ENCODE peak calls at places on chromosomes 7 and 10, in six cellular contexts. P is HCT116, X is H1, Y is HepG2, H is SK-N-SH, E is GM12878. B is an unnamed sample.

GRCh38 chr7:32536585-32536984 is 41.3 kb downstream of the AVL9 start:
- DNase-seq in X (no peak), Y (no peak), E (no peak), H (no peak), P (peak), B (no peak)

GRCh38 chr7:106057962-106058901 is 53.9 kb downstream of the SYPL1 start:
- DNase-seq in P (no peak), X (no peak), H (no peak), E (peak), Y (peak), B (no peak)

GRCh38 chr10:1287493-1288480 is 231.6 kb downstream of the WDR37 start:
- DNase-seq in X (no peak), E (no peak), H (peak), P (no peak), Y (no peak), B (no peak)

GRCh38 chr10:24385776-24386175 is 176.8 kb downstream of the KIAA1217 start:
- DNase-seq in X (no peak), Y (no peak), E (no peak), H (no peak), P (no peak), B (no peak)

GRCh38 chr7:103660455-103661371 is 214.7 kb upstream of the SLC26A5 start:
- DNase-seq in X (no peak), H (no peak), E (no peak), P (no peak), Y (peak), B (peak)

GRCh38 chr7:20217193-20217948 is at the start of gene MACC1:
- DNase-seq in P (peak), Y (no peak), E (peak), H (no peak), X (peak), B (peak)

GRCh38 chr7:94403546-94403945 is 8.9 kb downstream of the COL1A2 start:
- DNase-seq in Y (no peak), X (no peak), E (no peak), P (no peak), H (no peak), B (no peak)

GRCh38 chr7:111405621-111406020 is 156.7 kb downstream of the IMMP2L start:
- DNase-seq in E (no peak), X (no peak), Y (no peak), H (no peak), P (no peak), B (no peak)

GRCh38 chr10:67520924-67521520 is 175.0 kb downstream of the CTNNA3 start:
- DNase-seq in X (no peak), H (peak), P (peak), E (peak), Y (peak), B (peak)

GRCh38 chr7:95871078-95871848 is 98.9 kb downstream of the DYNC1I1 start:
- DNase-seq in E (no peak), P (peak), Y (peak), X (no peak), H (peak), B (peak)

GRCh38 chr7:130107949-130108674 is 37.8 kb downstream of the KLHDC10 start:
- DNase-seq in H (no peak), E (no peak), Y (no peak), X (no peak), P (no peak), B (no peak)

DNA sequence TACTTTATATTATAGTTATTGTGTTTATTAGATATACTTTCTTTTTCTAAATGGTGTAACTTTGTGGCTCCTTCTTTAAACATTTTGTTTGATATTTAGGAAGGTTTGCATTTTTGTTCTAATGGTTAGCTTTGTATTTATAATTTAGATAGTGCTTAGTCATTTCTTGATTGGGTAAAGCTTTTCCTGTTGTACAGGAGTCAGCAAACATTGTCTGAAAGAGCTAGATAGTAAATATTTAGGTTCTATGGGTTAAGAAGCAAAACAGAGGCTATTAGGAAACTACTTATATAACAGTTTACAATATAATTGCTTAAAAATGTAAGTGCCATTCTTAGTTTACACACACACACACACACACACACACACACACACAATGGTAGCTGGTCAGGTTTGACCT is 70.6 kb upstream of the CCDC6 start:
- DNase-seq in X (no peak), P (no peak), E (no peak), Y (no peak), H (no peak), B (no peak)
- TF ChIP-seq JUND in X (no peak), P (no peak), E (no peak), Y (no peak), H (no peak), B (no peak)

GRCh38 chr7:100847360-100847759 is 5.2 kb upstream of the SLC12A9 start:
- DNase-seq in P (no peak), X (no peak), H (no peak), Y (no peak), E (no peak), B (no peak)
- TF ChIP-seq JUND in P (no peak), X (no peak), H (no peak), Y (no peak), E (no peak), B (no peak)

GRCh38 chr7:99557940-99558305 is 519 bp upstream of the ZNF655 start:
- DNase-seq in E (no peak), P (no peak), X (no peak), H (no peak), Y (peak), B (peak)

GRCh38 chr7:99559276-99559915 is 954 bp downstream of the ZNF655 start:
- DNase-seq in Y (no peak), E (no peak), X (no peak), H (no peak), P (no peak), B (no peak)

GRCh38 chr7:99554929-99555328 is 3.0 kb upstream of the FAM200A start:
- DNase-seq in Y (no peak), E (no peak), H (no peak), X (no peak), P (no peak), B (no peak)

GRCh38 chr7:99558306-99559275 is at the start of gene ZNF655:
- DNase-seq in Y (peak), H (peak), E (peak), P (peak), X (no peak), B (peak)

DNA sequence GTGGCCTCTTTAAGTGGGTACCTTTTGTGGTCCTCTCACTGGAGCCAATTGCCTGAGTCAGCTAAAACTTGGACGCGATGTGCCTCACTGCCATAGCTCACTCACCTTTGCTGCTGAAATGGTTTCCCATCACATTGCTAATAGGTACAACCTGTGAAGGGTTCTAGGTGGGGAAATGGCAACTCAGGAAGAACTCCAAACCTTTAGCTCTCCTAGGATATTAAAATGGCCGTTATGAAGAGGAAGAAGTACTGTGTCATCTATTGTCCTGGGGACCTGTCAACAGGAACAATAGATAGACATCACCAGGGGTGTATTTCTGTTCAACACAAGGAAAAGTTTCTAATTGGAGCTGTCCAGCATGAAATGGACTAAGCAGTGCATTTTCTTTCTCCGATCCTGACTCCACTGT is 1.2 kb upstream of the ZNF655 start:
- DNase-seq in X (no peak), Y (no peak), P (no peak), E (no peak), H (no peak), B (peak)
- TF ChIP-seq JUND in X (no peak), Y (no peak), P (no peak), E (no peak), H (no peak), B (no peak)

DNA sequence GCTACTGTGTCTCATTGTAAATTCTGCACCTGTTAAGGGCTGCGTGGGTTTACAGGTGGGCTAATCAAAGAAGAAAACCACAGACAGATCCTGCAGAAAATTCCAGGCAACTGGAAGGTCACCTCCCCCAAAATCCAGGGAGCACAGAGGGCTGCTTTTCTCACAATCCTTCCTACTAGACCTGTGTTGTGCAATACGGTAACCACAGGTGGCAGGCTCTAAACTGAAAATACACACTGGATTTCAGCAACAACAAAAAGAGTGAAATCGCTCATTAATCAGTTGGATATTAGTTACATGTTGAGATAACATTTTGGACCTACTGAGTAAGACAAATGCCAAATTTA is 83.2 kb downstream of the SLC16A9 start:
- DNase-seq in X (no peak), P (no peak), E (no peak), H (no peak), Y (no peak), B (no peak)
- TF ChIP-seq JUND in X (no peak), P (no peak), E (no peak), H (no peak), Y (no peak), B (no peak)

GRCh38 chr7:71235263-71235662 is 103.3 kb downstream of the GALNT17 start:
- DNase-seq in E (no peak), X (no peak), H (no peak), P (no peak), Y (no peak), B (no peak)

GRCh38 chr7:71237945-71238344 is 106.0 kb downstream of the GALNT17 start:
- DNase-seq in X (no peak), Y (no peak), E (no peak), H (no peak), P (no peak), B (peak)

GRCh38 chr7:71238541-71238940 is 106.6 kb downstream of the GALNT17 start:
- DNase-seq in E (no peak), X (no peak), Y (no peak), H (no peak), P (no peak), B (no peak)

GRCh38 chr7:71236488-71237179 is 104.7 kb downstream of the GALNT17 start:
- DNase-seq in E (no peak), P (no peak), H (no peak), X (no peak), Y (no peak), B (no peak)

GRCh38 chr7:71239517-71239916 is 107.6 kb downstream of the GALNT17 start:
- DNase-seq in X (no peak), H (no peak), P (no peak), E (no peak), Y (no peak), B (no peak)
- TF ChIP-seq JUND in X (no peak), H (no peak), P (no peak), E (no peak), Y (no peak), B (no peak)

GRCh38 chr7:7426686-7427085 is 109.0 kb downstream of the COL28A1 start:
- DNase-seq in H (no peak), E (no peak), P (no peak), Y (no peak), X (no peak), B (no peak)

GRCh38 chr7:7421850-7422249 is 113.8 kb downstream of the COL28A1 start:
- DNase-seq in H (no peak), E (no peak), Y (no peak), X (no peak), P (no peak), B (no peak)

GRCh38 chr7:7425321-7425720 is 110.4 kb downstream of the COL28A1 start:
- DNase-seq in P (no peak), X (no peak), Y (no peak), E (no peak), H (no peak), B (no peak)

GRCh38 chr7:7422641-7423040 is 113.0 kb downstream of the COL28A1 start:
- DNase-seq in Y (no peak), E (no peak), H (no peak), X (no peak), P (no peak), B (peak)

DNA sequence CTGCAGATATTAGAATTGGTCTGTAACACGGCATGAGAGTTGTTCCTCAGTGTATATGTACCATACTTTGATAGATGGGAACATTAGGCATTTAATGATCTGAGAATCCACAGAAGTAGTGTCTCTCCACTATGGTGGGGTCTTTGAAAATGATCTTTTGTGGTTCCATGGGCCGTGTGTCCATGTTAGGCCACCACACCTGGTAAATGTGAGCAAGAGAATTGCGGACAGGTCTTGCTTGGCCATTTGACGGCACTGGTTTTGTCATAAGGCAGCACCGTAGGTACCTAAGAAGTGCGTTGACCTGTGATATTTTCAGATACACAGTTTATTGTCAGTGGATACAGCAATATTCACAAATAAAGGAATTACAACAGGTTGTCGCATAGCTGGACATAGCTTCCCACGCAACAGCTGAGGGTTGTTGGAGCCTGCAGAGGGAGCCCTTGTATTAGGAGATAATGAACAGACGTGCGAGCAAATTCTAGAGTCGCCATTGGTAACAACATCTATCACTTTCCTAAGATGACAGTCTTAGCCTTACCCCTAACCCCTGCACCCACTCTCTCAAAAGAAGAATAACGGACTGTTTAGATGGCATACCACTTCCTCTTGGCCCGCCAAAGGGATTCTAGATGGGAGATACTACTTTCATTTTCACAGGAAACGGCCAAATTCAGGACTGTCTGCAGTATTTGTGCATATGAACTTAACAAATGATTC is 111.4 kb downstream of the COL28A1 start:
- DNase-seq in P (peak), X (peak), E (peak), Y (peak), H (peak), B (peak)
- TF ChIP-seq JUND in P (no peak), X (no peak), E (no peak), Y (no peak), H (no peak), B (no peak)

B was measured in T47D.